ENCODE peak calls at places on chromosomes 7 and 10, in eight cellular contexts. R, Q, C, T, Z, F, B and V are unnamed samples.

GRCh38 chr7:133540096-133540860 is 287.4 kb downstream of the EXOC4 start:
- DNase-seq in Z (no peak), Q (no peak), C (peak), T (no peak), B (no peak), R (no peak), F (no peak), V (no peak)

GRCh38 chr7:39560997-39561396 is 5.2 kb upstream of the YAE1 start:
- DNase-seq in T (no peak), F (no peak), C (no peak), R (no peak), Z (no peak), Q (no peak), B (peak), V (no peak)

GRCh38 chr7:14836571-14837189 is 65.9 kb downstream of the DGKB start:
- DNase-seq in T (no peak), R (peak), Z (peak), Q (no peak), F (peak), C (peak), B (peak), V (no peak)

GRCh38 chr10:133442191-133442966 is 11.4 kb upstream of the SCART1 start:
- DNase-seq in Q (no peak), F (no peak), T (no peak), Z (no peak), B (no peak), R (no peak), C (no peak), V (no peak)

GRCh38 chr7:44322631-44323363 is 2.6 kb downstream of the CAMK2B start:
- DNase-seq in T (no peak), B (no peak), R (no peak), Z (no peak), C (no peak), F (no peak), Q (no peak), V (no peak)

GRCh38 chr10:29598861-29599311 is 35.9 kb downstream of the SVIL start:
- DNase-seq in Q (no peak), F (no peak), C (peak), B (peak), Z (no peak), T (no peak), R (peak), V (no peak)

GRCh38 chr10:12481956-12482355 is 132.6 kb downstream of the CAMK1D start:
- DNase-seq in R (no peak), Q (no peak), B (no peak), T (no peak), Z (no peak), C (no peak), F (no peak), V (no peak)

GRCh38 chr7:107958764-107959526 is 44.0 kb downstream of the LAMB1 start:
- DNase-seq in B (no peak), Z (peak), Q (no peak), C (peak), T (no peak), F (no peak), R (peak), V (no peak)

GRCh38 chr10:110568055-110568735 is 700 bp downstream of the SMC3 start:
- DNase-seq in Q (peak), C (peak), F (peak), R (peak), B (peak), Z (peak), T (no peak), V (peak)

GRCh38 chr7:8931906-8932646 is 498.7 kb downstream of the NXPH1 start:
- DNase-seq in T (no peak), C (peak), F (no peak), R (no peak), Z (no peak), Q (no peak), B (no peak), V (no peak)

GRCh38 chr7:29401827-29402226 is 161.8 kb upstream of the PRR15 start:
- DNase-seq in C (no peak), B (no peak), F (no peak), Z (no peak), T (no peak), Q (no peak), R (no peak), V (no peak)

GRCh38 chr7:68676789-68677535 is 921.3 kb upstream of the AUTS2 start:
- DNase-seq in T (no peak), Q (no peak), Z (no peak), F (no peak), R (no peak), C (no peak), B (no peak), V (no peak)

GRCh38 chr10:73790886-73791625 is 5.7 kb downstream of the ZSWIM8 start:
- DNase-seq in F (no peak), R (no peak), B (no peak), T (no peak), Q (no peak), Z (no peak), C (no peak), V (no peak)

GRCh38 chr10:91592282-91593020 is 40.4 kb downstream of the PPP1R3C start:
- DNase-seq in Q (no peak), Z (no peak), T (no peak), B (no peak), F (no peak), R (no peak), C (no peak), V (no peak)

GRCh38 chr7:140316165-140316661 is 82.1 kb downstream of the SLC37A3 start:
- DNase-seq in F (no peak), C (peak), Q (peak), B (no peak), Z (peak), T (peak), R (peak), V (no peak)

GRCh38 chr7:47807126-47807525 is 141.1 kb downstream of the PKD1L1 start:
- DNase-seq in Q (no peak), T (no peak), F (no peak), R (no peak), Z (no peak), C (no peak), B (no peak), V (no peak)

GRCh38 chr7:30548762-30549344 is 44.2 kb upstream of the GGCT start:
- DNase-seq in R (peak), F (peak), C (peak), Z (peak), T (peak), Q (peak), B (peak), V (peak)

GRCh38 chr10:17026686-17027485 is 102.7 kb downstream of the CUBN start:
- DNase-seq in T (no peak), F (no peak), Q (peak), B (no peak), Z (peak), R (peak), C (peak), V (peak)

GRCh38 chr7:20466425-20467125 is 135.9 kb downstream of the ITGB8 start:
- DNase-seq in R (no peak), C (no peak), Z (no peak), T (no peak), F (no peak), B (no peak), Q (no peak), V (no peak)

GRCh38 chr10:128837478-128837877 is 629.6 kb upstream of the MGMT start:
- DNase-seq in F (no peak), R (no peak), C (no peak), B (no peak), Q (no peak), Z (no peak), T (no peak), V (no peak)

GRCh38 chr10:96133135-96133534 is 3.0 kb downstream of the ZNF518A start:
- DNase-seq in F (no peak), R (peak), T (no peak), C (peak), B (no peak), Z (peak), Q (no peak), V (no peak)

GRCh38 chr7:158127241-158127640 is 460.4 kb downstream of the PTPRN2 start:
- DNase-seq in C (no peak), Q (no peak), T (no peak), B (no peak), R (no peak), Z (no peak), F (no peak), V (no peak)

GRCh38 chr10:117373848-117374505 is 1.3 kb downstream of the PDZD8 start:
- DNase-seq in B (peak), R (peak), Z (peak), F (peak), Q (peak), T (peak), C (peak), V (peak)

GRCh38 chr7:128770238-128770637 is 5.4 kb downstream of the OPN1SW start:
- DNase-seq in F (no peak), Q (no peak), B (no peak), C (peak), R (peak), Z (no peak), T (no peak), V (no peak)

GRCh38 chr7:149670288-149670687 is 103.1 kb downstream of the ZNF467 start:
- DNase-seq in F (no peak), Q (no peak), T (no peak), Z (no peak), R (peak), B (no peak), C (peak), V (no peak)

GRCh38 chr10:102646610-102647432 is 2.5 kb downstream of the TRIM8 start:
- DNase-seq in T (peak), Z (peak), C (peak), R (peak), Q (peak), F (no peak), B (no peak), V (peak)

GRCh38 chr10:30557884-30558283 is 71.7 kb downstream of the LYZL2 start:
- DNase-seq in Z (peak), T (peak), R (peak), F (no peak), C (peak), B (peak), Q (no peak), V (no peak)

GRCh38 chr7:27994639-27995038 is 186.0 kb downstream of the JAZF1 start:
- DNase-seq in T (no peak), R (peak), F (peak), Z (no peak), Q (no peak), C (no peak), B (no peak), V (no peak)